ENCODE peak calls at places on chromosomes 4 and X, in five cellular contexts. S, E, K, W and N are unnamed samples.
A peak's percentile ranks its signal among the peaks of the same experiment; 100 is the strongest.

GRCh38 chrX:130095249-130095648 is 15.0 kb downstream of the ELF4 start:
- DNase-seq in S (no peak), E (no peak), K (no peak), W (no peak), N (no peak)

GRCh38 chr4:111648056-111648455 is 497.2 kb upstream of the FAM241A start:
- DNase-seq in S (no peak), E (no peak), K (no peak), W (no peak), N (no peak)

GRCh38 chr4:73527196-73527595 is 45.7 kb downstream of the AFM start:
- DNase-seq in S (no peak), E (no peak), K (no peak), W (no peak), N (no peak)

GRCh38 chr4:18684932-18685331 is 663.4 kb upstream of the LCORL start:
- DNase-seq in S (no peak), E (no peak), K (no peak), W (no peak), N (no peak)

GRCh38 chrX:22122510-22122909 is 90.4 kb downstream of the PHEX start:
- DNase-seq in S (no peak), E (no peak), K (no peak), W (no peak), N (peak; percentile 33)

GRCh38 chrX:47380268-47380667 is 9.9 kb downstream of the ZNF157 start:
- DNase-seq in S (no peak), E (no peak), K (no peak), W (no peak), N (no peak)

GRCh38 chr4:146485968-146486367 is 35.8 kb downstream of the SLC10A7 start:
- DNase-seq in S (no peak), E (no peak), K (no peak), W (no peak), N (no peak)

GRCh38 chrX:131633285-131633917 is 89.5 kb downstream of the OR13H1 start:
- DNase-seq in S (peak; percentile 46), E (peak; percentile 60), K (peak; percentile 37), W (peak; percentile 53), N (peak; percentile 51)

GRCh38 chr4:3515646-3516045 is 16.6 kb downstream of the LRPAP1 start:
- DNase-seq in S (no peak), E (no peak), K (no peak), W (no peak), N (no peak)

GRCh38 chr4:86453044-86453501 is 93.2 kb upstream of the MAPK10 start:
- DNase-seq in S (no peak), E (no peak), K (no peak), W (no peak), N (peak; percentile 33)

GRCh38 chr4:88242144-88242543 is 42.2 kb downstream of the PPM1K start:
- DNase-seq in S (no peak), E (no peak), K (no peak), W (peak; percentile 13), N (no peak)

GRCh38 chr4:4259484-4260100 is 11.6 kb upstream of the TMEM128 start:
- DNase-seq in S (no peak), E (no peak), K (no peak), W (no peak), N (no peak)

GRCh38 chr4:89641367-89641687 is 195.6 kb downstream of the SNCA start:
- DNase-seq in S (no peak), E (no peak), K (no peak), W (no peak), N (no peak)

GRCh38 chrX:125210146-125210545 is 109.5 kb upstream of the TEX13C start:
- DNase-seq in S (no peak), E (peak; percentile 32), K (no peak), W (no peak), N (no peak)

DNA sequence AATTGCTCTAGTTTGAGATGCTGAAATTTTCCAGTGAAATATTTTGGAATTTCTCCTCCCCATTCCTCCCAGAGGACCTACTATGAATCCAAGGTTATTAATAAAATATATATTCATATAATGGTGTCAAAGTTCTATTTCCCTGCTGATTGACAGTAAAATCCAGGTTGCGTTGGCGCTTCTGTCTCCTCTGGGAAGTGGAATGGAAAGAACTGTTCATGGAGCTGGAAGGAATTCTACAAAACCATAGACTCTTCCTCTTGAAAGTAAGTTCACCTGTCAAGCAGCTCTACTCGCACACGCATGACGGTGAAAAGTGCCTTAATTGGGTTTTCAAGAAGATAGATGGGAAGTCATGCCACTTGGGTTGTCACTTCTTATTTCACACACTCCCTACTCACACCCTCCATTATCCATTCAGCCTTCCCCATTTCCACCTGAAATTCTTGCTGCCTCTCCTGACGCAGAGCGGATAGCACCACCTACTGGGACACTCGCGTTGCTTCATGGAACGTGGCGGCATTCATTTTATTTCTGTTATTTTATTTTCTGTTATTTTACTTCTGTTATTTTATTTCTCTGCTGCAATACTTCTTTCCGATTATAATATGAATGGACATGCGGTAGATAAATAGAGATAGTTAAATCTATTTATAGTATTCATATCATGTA is 351.5 kb downstream of the NLGN4X start:
- DNase-seq in S (peak; percentile 2), E (peak; percentile 40), K (no peak), W (peak; percentile 46), N (peak; percentile 6)
- H3K9ac ChIP-seq in S (no peak overlapping the region), E (no peak overlapping the region), K (no peak overlapping the region), W (no peak overlapping the region), N (no peak overlapping the region)

GRCh38 chr4:177332119-177332518 is 22.4 kb downstream of the NEIL3 start:
- DNase-seq in S (no peak), E (no peak), K (no peak), W (no peak), N (no peak)
- H2BK12ac ChIP-seq in S (no peak overlapping the region), E (no peak overlapping the region), K (no peak overlapping the region), W (no peak overlapping the region), N (no peak overlapping the region)

DNA sequence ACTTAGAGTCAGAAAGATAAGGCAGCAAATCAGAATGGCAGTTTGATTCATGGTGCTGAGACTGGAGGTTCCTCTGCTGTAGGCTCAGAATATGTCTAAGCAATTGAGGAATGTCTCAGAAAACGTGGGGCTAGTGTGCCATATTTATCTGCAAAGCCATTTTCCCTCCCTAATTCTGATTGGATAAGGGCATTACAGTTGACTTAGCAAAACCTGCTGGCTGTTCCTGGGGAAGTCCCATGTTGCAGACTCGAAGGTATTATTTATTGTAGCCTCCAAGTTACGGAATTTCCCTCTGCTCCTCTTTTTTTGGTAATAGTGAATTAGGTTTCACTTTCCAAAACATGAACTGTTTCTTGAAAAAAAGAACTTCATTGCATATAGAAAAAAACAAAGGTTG is at the start of gene CXCL10:
- DNase-seq in S (no peak), E (no peak), K (no peak), W (no peak), N (peak; percentile 64)
- H3K9ac ChIP-seq in S (no peak within 1 kb of the TSS), E (no peak within 1 kb of the TSS), K (no peak within 1 kb of the TSS), W (no peak within 1 kb of the TSS), N (no peak within 1 kb of the TSS)

DNA sequence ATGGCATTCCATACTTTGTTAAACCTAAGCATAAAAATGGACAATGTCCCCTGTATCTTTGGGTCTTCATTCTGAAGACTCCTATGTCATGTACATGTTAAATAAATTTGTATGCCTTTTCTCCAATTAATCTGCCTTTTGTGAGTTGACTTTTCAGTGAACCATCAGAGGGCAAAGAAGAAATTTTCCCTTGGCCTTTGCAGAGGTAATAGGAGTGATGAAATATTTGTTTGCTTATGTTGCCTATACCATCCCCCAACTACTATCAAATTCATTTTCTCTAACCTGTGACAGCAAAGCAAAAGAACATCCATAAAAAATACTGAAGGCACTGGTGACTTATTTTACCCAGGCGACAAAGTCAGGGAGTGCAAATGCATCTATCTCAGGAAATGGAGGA is 18.2 kb downstream of the NAAA start:
- DNase-seq in S (no peak), E (no peak), K (no peak), W (no peak), N (no peak)
- H2BK12ac ChIP-seq in S (no peak overlapping the region), E (no peak overlapping the region), K (no peak overlapping the region), W (no peak overlapping the region), N (no peak overlapping the region)

GRCh38 chr4:168096444-168096784 is 4.1 kb downstream of the ANXA10 start:
- DNase-seq in S (no peak), E (no peak), K (no peak), W (no peak), N (no peak)
- H3K9ac ChIP-seq in S (no peak overlapping the region), E (no peak overlapping the region), K (no peak overlapping the region), W (no peak overlapping the region), N (peak overlapping the region; percentile 13)

DNA sequence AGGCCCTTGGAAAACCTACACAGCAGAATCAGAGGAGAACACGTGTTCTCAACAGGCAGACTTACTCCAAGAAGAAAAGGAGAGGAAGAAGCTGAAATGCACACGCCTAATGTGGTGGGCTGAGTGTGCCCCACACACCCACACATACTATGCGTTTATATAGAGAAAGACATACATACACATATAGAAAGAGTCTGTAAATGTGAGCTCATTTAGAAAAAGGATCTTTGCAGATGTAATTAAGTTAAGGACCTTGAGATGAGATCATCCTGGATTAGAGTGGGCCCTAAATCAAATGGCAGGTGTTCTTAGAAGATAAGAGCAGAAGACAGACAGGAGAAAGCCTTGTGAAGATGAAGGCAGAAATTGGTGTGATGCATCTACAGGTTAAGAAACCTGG is 87.2 kb upstream of the KLF3 start:
- DNase-seq in S (no peak), E (no peak), K (no peak), W (no peak), N (no peak)
- H2BK12ac ChIP-seq in S (no peak overlapping the region), E (no peak overlapping the region), K (no peak overlapping the region), W (no peak overlapping the region), N (no peak overlapping the region)

GRCh38 chr4:102823464-102823863 is 3.9 kb downstream of the UBE2D3 start:
- DNase-seq in S (no peak), E (no peak), K (no peak), W (no peak), N (no peak)
- H3K9ac ChIP-seq in S (no peak overlapping the region), E (no peak overlapping the region), K (no peak overlapping the region), W (no peak overlapping the region), N (peak overlapping the region; percentile 99)

GRCh38 chrX:5823861-5824260 is 404.8 kb downstream of the NLGN4X start:
- DNase-seq in S (no peak), E (no peak), K (no peak), W (no peak), N (no peak)

GRCh38 chrX:5829060-5829459 is 399.6 kb downstream of the NLGN4X start:
- DNase-seq in S (no peak), E (no peak), K (no peak), W (no peak), N (no peak)

DNA sequence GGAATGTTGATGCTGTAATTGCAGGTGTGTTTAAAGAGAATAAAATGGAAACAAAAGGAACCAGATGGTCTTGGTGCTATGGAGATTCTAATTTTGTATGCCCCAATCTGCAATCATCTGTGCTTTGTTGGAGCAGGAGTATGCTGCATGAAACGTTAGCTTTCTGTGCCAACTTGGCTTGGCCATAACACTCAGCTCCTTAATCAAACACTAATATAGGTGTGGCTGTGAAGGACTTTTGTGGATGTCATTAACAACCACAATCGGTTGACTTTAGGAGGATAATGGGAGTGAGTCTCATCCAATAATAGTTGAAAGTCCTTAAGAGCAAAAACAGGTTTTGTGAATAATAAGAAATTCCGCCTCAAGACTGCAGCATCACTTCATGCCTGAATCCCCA is 399.2 kb downstream of the NLGN4X start:
- DNase-seq in S (no peak), E (no peak), K (no peak), W (no peak), N (no peak)
- H2BK12ac ChIP-seq in S (no peak overlapping the region), E (no peak overlapping the region), K (no peak overlapping the region), W (no peak overlapping the region), N (no peak overlapping the region)